ENCODE peak calls at places on chromosomes 12 and 14, in eight cellular contexts. K is spleen, W is sigmoid colon, M is AG09319, R is colonic mucosa, O is stomach, E is GM23338, X is tibial nerve. J is an unnamed sample.
A peak's percentile ranks its signal among the peaks of the same experiment; 100 is the strongest.

GRCh38 chr14:68467425-68467824 is 325.4 kb downstream of the ZFP36L1 start:
- DNase-seq in K (no peak), W (no peak), M (no peak), R (no peak), O (no peak), E (no peak), X (no peak), J (no peak)

GRCh38 chr14:93008381-93008780 is 85.4 kb downstream of the CHGA start:
- DNase-seq in K (peak; percentile 84), W (peak; percentile 83), M (no peak), R (no peak), O (no peak), E (no peak), X (no peak), J (no peak)

GRCh38 chr12:102093319-102093718 is 26.6 kb downstream of the NUP37 start:
- DNase-seq in K (no peak), W (no peak), M (no peak), R (no peak), O (no peak), E (no peak), X (no peak), J (no peak)

GRCh38 chr14:103329421-103330347 is 4.4 kb upstream of the EIF5 start:
- DNase-seq in K (no peak), W (no peak), M (no peak), R (no peak), O (peak; percentile 55), E (no peak), X (no peak), J (peak; percentile 26)

GRCh38 chr14:106789318-106789717 is 1262.9 kb downstream of the TMEM121 start:
- DNase-seq in K (no peak), W (no peak), M (no peak), R (no peak), O (no peak), E (no peak), X (no peak), J (no peak)

GRCh38 chr14:94897583-94897982 is 127.7 kb upstream of the GSC start:
- DNase-seq in K (peak; percentile 25), W (peak; percentile 40), M (no peak), R (no peak), O (no peak), E (no peak), X (no peak), J (no peak)

GRCh38 chr12:8026282-8026637 is 6.3 kb upstream of the FOXJ2 start:
- DNase-seq in K (no peak), W (no peak), M (peak; percentile 64), R (no peak), O (no peak), E (no peak), X (no peak), J (no peak)

GRCh38 chr12:116078396-116078795 is 199.1 kb downstream of the MED13L start:
- DNase-seq in K (no peak), W (no peak), M (no peak), R (no peak), O (no peak), E (no peak), X (no peak), J (no peak)

GRCh38 chr12:65673732-65674131 is 150.6 kb upstream of the HMGA2 start:
- DNase-seq in K (no peak), W (no peak), M (no peak), R (no peak), O (no peak), E (no peak), X (no peak), J (no peak)

GRCh38 chr14:58292192-58292591 is 6.2 kb upstream of the ARID4A start:
- DNase-seq in K (no peak), W (no peak), M (no peak), R (no peak), O (no peak), E (no peak), X (no peak), J (no peak)

GRCh38 chr12:65556676-65557424 is 267.4 kb upstream of the HMGA2 start:
- DNase-seq in K (peak; percentile 91), W (peak; percentile 81), M (peak; percentile 56), R (peak; percentile 82), O (peak; percentile 84), E (peak; percentile 92), X (peak; percentile 57), J (peak; percentile 90)

GRCh38 chr14:93929048-93929535 is 1.9 kb downstream of the FAM181A start:
- DNase-seq in K (no peak), W (no peak), M (no peak), R (no peak), O (no peak), E (no peak), X (no peak), J (no peak)

GRCh38 chr14:104955396-104955770 is 22.8 kb downstream of the AHNAK2 start:
- DNase-seq in K (no peak), W (no peak), M (no peak), R (no peak), O (no peak), E (no peak), X (no peak), J (no peak)

GRCh38 chr12:26287666-26288408 is 92.5 kb downstream of the SSPN start:
- DNase-seq in K (no peak), W (no peak), M (peak; percentile 48), R (no peak), O (peak; percentile 40), E (no peak), X (no peak), J (peak; percentile 55)

GRCh38 chr12:3520711-3521110 is 29.7 kb downstream of the PRMT8 start:
- DNase-seq in K (no peak), W (no peak), M (no peak), R (no peak), O (no peak), E (no peak), X (no peak), J (no peak)

GRCh38 chr14:21704340-21704737 is 30.7 kb upstream of the OR4E1 start:
- DNase-seq in K (no peak), W (no peak), M (no peak), R (peak; percentile 24), O (no peak), E (no peak), X (no peak), J (no peak)

GRCh38 chr14:43754838-43755237 is 752.2 kb downstream of the FSCB start:
- DNase-seq in K (no peak), W (no peak), M (no peak), R (no peak), O (no peak), E (peak; percentile 81), X (no peak), J (no peak)

GRCh38 chr14:52988153-52988552 is 37.3 kb upstream of the FERMT2 start:
- DNase-seq in K (no peak), W (no peak), M (no peak), R (no peak), O (no peak), E (no peak), X (no peak), J (no peak)

GRCh38 chr12:71426648-71427047 is 12.9 kb upstream of the LGR5 start:
- DNase-seq in K (no peak), W (no peak), M (no peak), R (no peak), O (no peak), E (no peak), X (no peak), J (no peak)

GRCh38 chr12:32535260-32535999 is 136.1 kb downstream of the FGD4 start:
- DNase-seq in K (peak; percentile 85), W (peak; percentile 83), M (no peak), R (peak; percentile 86), O (peak; percentile 88), E (peak; percentile 57), X (peak; percentile 57), J (peak; percentile 65)
- TF ChIP-seq CTCF in K (no peak), W (no peak), M (no peak), R (no peak), O (no peak), E (no peak), X (no peak), J (no peak)

GRCh38 chr14:56117765-56118610 is at the start of gene PELI2:
- DNase-seq in K (peak; percentile 98), W (peak; percentile 91), M (peak; percentile 59), R (peak; percentile 67), O (peak; percentile 86), E (peak; percentile 84), X (peak; percentile 52), J (peak; percentile 85)
- TF ChIP-seq CTCF in K (no peak), W (no peak), M (peak; percentile 17), R (no peak), O (no peak), E (no peak), X (no peak), J (no peak)

DNA sequence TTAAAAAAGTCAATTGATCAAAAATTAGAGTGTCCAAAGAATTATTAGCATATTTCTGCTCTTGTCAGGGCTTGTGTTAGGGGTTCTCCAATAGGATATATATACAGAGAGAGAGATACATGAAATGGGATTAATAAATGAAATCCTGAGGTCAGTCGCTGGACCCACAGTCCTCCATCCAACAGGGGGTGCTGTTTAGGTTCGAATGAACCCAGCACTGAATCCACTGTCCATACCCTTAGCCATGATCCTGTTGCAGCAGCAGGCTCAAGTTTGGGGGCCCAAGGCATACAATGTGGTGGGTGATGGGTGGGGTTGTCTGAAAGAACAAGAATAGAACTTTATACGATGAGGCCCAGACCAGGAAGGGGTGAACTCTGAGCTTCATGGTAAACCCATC is 780 bp upstream of the MYO1H start:
- DNase-seq in K (no peak), W (no peak), M (no peak), R (no peak), O (no peak), E (peak; percentile 64), X (no peak), J (no peak)
- TF ChIP-seq CTCF in K (no peak), W (no peak), M (no peak), R (no peak), O (no peak), E (peak; percentile 71), X (no peak), J (no peak)

GRCh38 chr12:117885211-117885610 is 83.6 kb downstream of the KSR2 start:
- DNase-seq in K (no peak), W (no peak), M (no peak), R (no peak), O (no peak), E (no peak), X (no peak), J (no peak)

GRCh38 chr12:117889098-117889497 is 79.7 kb downstream of the KSR2 start:
- DNase-seq in K (no peak), W (no peak), M (no peak), R (no peak), O (no peak), E (no peak), X (no peak), J (no peak)

GRCh38 chr12:117892441-117892840 is 76.3 kb downstream of the KSR2 start:
- DNase-seq in K (no peak), W (no peak), M (no peak), R (no peak), O (no peak), E (no peak), X (no peak), J (no peak)

GRCh38 chr12:117890644-117891043 is 78.1 kb downstream of the KSR2 start:
- DNase-seq in K (no peak), W (no peak), M (no peak), R (no peak), O (no peak), E (no peak), X (no peak), J (no peak)

DNA sequence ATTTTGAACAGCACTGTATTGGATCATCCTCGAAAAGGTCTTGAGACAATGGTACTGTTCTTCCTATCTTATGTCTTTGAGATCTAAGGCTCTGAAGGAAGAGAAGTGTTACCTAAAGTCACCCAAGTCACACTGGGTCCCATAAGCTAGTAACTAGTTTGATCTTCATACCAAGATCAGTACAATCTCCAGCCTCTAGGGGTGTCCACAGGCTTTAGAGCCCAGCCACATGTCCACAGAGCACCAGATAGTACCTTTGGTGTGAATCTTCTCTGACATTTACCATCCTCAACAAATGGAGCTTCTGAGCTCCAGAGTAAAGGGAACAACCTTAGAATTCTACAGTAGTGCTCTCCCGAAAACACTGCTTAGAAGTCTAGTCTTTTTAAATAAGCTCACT is 78.7 kb downstream of the KSR2 start:
- DNase-seq in K (no peak), W (no peak), M (no peak), R (no peak), O (no peak), E (peak; percentile 49), X (no peak), J (no peak)
- TF ChIP-seq CTCF in K (no peak), W (no peak), M (no peak), R (no peak), O (no peak), E (peak; percentile 39), X (no peak), J (no peak)